ENCODE peak calls at places on chromosomes 3 and 15, in four cellular contexts. E is left lung, O is heart left ventricle, F is tibial nerve. J is an unnamed sample.

GRCh38 chr3:34837848-34838741 is 801.2 kb upstream of the ARPP21 start:
- DNase-seq in E (no peak), F (no peak), O (no peak), J (no peak)

GRCh38 chr3:15284121-15284889 is 48.1 kb downstream of the SH3BP5 start:
- DNase-seq in F (no peak), E (no peak), O (peak; percentile 69), J (no peak)

GRCh38 chr15:99113547-99114271 is 8.8 kb downstream of the SYNM start:
- DNase-seq in F (no peak), E (no peak), O (no peak), J (no peak)

GRCh38 chr3:64223809-64224570 is 1.3 kb downstream of the PRICKLE2 start:
- DNase-seq in O (no peak), F (no peak), E (no peak), J (no peak)

GRCh38 chr3:33578325-33579180 is 138.3 kb upstream of the UBP1 start:
- DNase-seq in F (no peak), E (no peak), O (no peak), J (no peak)

GRCh38 chr3:112104774-112105173 is 18.6 kb downstream of the C3orf52 start:
- DNase-seq in O (no peak), F (no peak), E (no peak), J (no peak)

GRCh38 chr3:112111785-112112402 is 21.2 kb downstream of the GCSAM start:
- DNase-seq in O (no peak), E (no peak), F (no peak), J (peak; percentile 28)

GRCh38 chr3:93969443-93969842 is 4.3 kb downstream of the PROS1 start:
- DNase-seq in O (no peak), E (no peak), F (no peak), J (no peak)

GRCh38 chr3:42898896-42899675 is 6.9 kb upstream of the ZNF662 start:
- DNase-seq in O (no peak), F (no peak), E (no peak), J (no peak)
- TF ChIP-seq CTCF in O (no peak), F (no peak), E (no peak), J (no peak)

DNA sequence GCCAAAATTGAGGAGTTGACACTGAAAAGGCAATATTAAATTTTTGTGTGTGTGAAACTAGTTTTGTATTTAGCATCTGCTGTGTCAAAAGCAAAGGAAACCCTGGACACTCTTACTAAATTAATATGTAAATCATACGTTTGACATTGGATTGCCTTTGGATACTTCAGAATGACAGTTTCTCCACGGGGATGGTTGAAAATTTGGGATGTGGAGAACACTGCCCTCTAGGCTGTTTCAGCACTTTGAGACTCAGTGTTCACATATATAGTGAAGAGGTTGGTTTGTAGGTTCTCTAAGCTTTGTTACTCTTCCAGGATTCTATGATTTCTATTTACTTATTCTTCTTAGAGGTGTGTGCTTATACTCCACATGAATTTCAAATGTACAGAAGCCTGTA is 3.0 kb downstream of the ROBO2 start:
- DNase-seq in E (no peak), O (no peak), F (no peak), J (no peak)
- TF ChIP-seq CTCF in E (no peak), O (no peak), F (no peak), J (peak; percentile 47)

DNA sequence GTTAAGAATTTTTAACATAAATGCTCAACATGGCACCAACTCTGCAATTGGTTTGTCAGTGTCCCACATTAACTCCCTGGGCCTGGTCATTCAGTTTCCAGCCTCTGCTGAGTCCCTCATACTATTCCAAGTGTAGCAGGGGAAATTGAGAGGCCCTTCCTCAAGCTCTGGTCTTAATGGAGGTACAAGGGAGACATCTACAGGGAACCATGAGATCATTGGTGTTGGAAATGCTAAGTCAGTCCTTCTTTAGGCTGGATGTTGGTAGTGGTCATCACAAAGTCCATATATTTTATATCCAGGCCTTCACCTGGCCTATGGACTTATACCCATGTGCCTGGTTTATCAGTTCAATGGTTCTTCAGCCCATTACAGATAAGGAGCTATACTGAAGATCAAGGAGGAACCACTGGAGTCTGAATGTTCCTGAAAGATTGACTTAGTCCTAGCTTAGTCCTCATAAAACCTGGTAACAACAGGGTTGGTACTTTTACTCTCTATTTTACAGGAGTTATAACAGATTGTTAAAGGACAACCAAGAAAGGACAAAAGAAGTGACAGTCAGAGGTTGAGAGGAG is 135.0 kb downstream of the STAG1 start:
- DNase-seq in O (no peak), F (no peak), E (no peak), J (no peak)
- TF ChIP-seq CTCF in O (no peak), F (no peak), E (no peak), J (no peak)

GRCh38 chr3:176816937-176817336 is 380.3 kb downstream of the TBL1XR1 start:
- DNase-seq in E (peak; percentile 62), F (no peak), O (no peak), J (no peak)

GRCh38 chr3:176814252-176814651 is 383.0 kb downstream of the TBL1XR1 start:
- DNase-seq in O (peak; percentile 65), E (no peak), F (peak; percentile 17), J (no peak)
- TF ChIP-seq CTCF in O (peak; percentile 69), E (peak; percentile 19), F (peak; percentile 48), J (peak; percentile 63)

GRCh38 chr3:51082363-51082762 is 302.7 kb upstream of the MANF start:
- DNase-seq in E (no peak), O (no peak), F (no peak), J (no peak)
- TF ChIP-seq CTCF in E (no peak), O (no peak), F (no peak), J (no peak)